ENCODE peak calls at places on chromosome 17, in four cellular contexts. G is A549, O is GM12878, Z is HepG2. C is an unnamed sample.

GRCh38 chr17:36937961-36938565 is 788 bp downstream of the LHX1 start:
- DNase-seq in G (no peak), O (no peak), Z (no peak), C (peak)

GRCh38 chr17:76714822-76715461 is 4.2 kb upstream of the MXRA7 start:
- DNase-seq in G (no peak), O (no peak), Z (no peak), C (peak)

GRCh38 chr17:28864991-28865849 is 10.4 kb downstream of the ERAL1 start:
- DNase-seq in G (no peak), O (no peak), Z (peak), C (no peak)

GRCh38 chr17:3946711-3947235 is 17.5 kb downstream of the ATP2A3 start:
- DNase-seq in G (no peak), O (no peak), Z (no peak), C (no peak)

GRCh38 chr17:82388223-82388921 is 16.8 kb downstream of the UTS2R start:
- DNase-seq in G (no peak), O (no peak), Z (peak), C (peak)

GRCh38 chr17:9074106-9074505 is 52.8 kb downstream of the NTN1 start:
- DNase-seq in G (no peak), O (no peak), Z (no peak), C (no peak)

GRCh38 chr17:36705651-36706436 is 104.5 kb downstream of the MRM1 start:
- DNase-seq in G (peak), O (no peak), Z (peak), C (peak)

GRCh38 chr17:81368623-81369022 is 26.6 kb upstream of the BAHCC1 start:
- DNase-seq in G (no peak), O (no peak), Z (no peak), C (no peak)

GRCh38 chr17:32826076-32826475 is 50.8 kb downstream of the MYO1D start:
- DNase-seq in G (no peak), O (no peak), Z (no peak), C (no peak)

GRCh38 chr17:17191346-17191792 is 14.8 kb downstream of the PLD6 start:
- DNase-seq in G (no peak), O (no peak), Z (no peak), C (no peak)

GRCh38 chr17:55450232-55450631 is 28.6 kb upstream of the MMD start:
- DNase-seq in G (no peak), O (no peak), Z (no peak), C (no peak)

GRCh38 chr17:56845934-56846333 is 12.0 kb downstream of the DGKE start:
- DNase-seq in G (no peak), O (no peak), Z (no peak), C (no peak)

GRCh38 chr17:31339906-31340661 is 18.7 kb upstream of the EVI2A start:
- DNase-seq in G (no peak), O (no peak), Z (no peak), C (no peak)

GRCh38 chr17:71004413-71004812 is 835.1 kb downstream of the KCNJ2 start:
- DNase-seq in G (no peak), O (no peak), Z (no peak), C (no peak)

GRCh38 chr17:45316271-45317112 is at the start of gene MAP3K14:
- DNase-seq in G (no peak), O (no peak), Z (peak), C (peak)

GRCh38 chr17:82772026-82772425 is 20.2 kb downstream of the TBCD start:
- DNase-seq in G (peak), O (no peak), Z (peak), C (no peak)

GRCh38 chr17:75695141-75695829 is 26.0 kb upstream of the ITGB4 start:
- DNase-seq in G (no peak), O (no peak), Z (no peak), C (no peak)

GRCh38 chr17:83122834-83123233 is 43.4 kb downstream of the METRNL start:
- DNase-seq in G (no peak), O (no peak), Z (no peak), C (no peak)

GRCh38 chr17:47199627-47200324 is 9.4 kb upstream of the MYL4 start:
- DNase-seq in G (no peak), O (no peak), Z (no peak), C (no peak)

GRCh38 chr17:50947844-50948514 is 81.8 kb upstream of the TOB1 start:
- DNase-seq in G (no peak), O (no peak), Z (no peak), C (peak)

GRCh38 chr17:43632231-43632630 is 29.5 kb downstream of the MEOX1 start:
- DNase-seq in G (no peak), O (no peak), Z (no peak), C (no peak)
- TF ChIP-seq SMC3 in G (no peak), O (no peak), Z (no peak), C (no peak)

DNA sequence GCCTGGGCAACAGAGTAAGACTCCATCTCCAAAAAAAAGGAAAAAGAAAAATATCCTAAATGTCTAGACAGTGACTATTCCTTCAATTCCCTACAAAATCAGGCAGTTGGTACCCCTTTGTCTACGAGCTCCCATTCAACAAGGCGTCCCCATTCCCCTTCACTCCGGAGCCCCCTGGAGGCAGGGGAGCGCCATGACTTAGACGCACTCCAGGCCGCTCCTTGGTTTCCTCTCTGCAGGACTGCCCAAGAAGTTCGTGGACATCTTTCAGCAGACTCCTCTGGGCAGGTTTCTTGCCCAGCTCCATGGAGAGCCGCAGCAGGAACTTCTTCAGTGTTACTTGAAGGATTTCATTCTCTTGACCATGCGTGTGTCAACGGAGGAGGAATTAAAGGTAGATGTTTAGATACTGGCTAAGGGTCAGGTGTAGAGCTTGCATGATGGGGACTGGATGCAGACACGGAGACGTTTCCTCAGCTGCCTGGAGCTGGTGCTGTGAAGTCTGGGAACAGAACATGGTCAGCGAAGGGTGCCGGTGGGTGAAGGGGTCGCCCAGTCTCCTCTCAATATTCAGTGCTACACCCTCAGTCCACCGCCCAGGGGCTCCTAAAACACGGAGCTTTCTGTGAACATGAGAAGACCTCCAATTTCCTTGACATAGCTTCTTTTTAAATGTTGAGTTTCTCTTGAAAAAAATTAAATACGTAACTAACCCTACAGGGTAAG is 53.3 kb upstream of the ENDOV start:
- DNase-seq in G (peak), O (no peak), Z (no peak), C (peak)
- TF ChIP-seq PBX3 in G (no peak), O (no peak), Z (no peak), C (no peak)

GRCh38 chr17:65222216-65222738 is 85.1 kb downstream of the RGS9 start:
- DNase-seq in G (no peak), O (no peak), Z (no peak), C (no peak)
- TF ChIP-seq SMC3 in G (no peak), O (no peak), Z (no peak), C (no peak)

DNA sequence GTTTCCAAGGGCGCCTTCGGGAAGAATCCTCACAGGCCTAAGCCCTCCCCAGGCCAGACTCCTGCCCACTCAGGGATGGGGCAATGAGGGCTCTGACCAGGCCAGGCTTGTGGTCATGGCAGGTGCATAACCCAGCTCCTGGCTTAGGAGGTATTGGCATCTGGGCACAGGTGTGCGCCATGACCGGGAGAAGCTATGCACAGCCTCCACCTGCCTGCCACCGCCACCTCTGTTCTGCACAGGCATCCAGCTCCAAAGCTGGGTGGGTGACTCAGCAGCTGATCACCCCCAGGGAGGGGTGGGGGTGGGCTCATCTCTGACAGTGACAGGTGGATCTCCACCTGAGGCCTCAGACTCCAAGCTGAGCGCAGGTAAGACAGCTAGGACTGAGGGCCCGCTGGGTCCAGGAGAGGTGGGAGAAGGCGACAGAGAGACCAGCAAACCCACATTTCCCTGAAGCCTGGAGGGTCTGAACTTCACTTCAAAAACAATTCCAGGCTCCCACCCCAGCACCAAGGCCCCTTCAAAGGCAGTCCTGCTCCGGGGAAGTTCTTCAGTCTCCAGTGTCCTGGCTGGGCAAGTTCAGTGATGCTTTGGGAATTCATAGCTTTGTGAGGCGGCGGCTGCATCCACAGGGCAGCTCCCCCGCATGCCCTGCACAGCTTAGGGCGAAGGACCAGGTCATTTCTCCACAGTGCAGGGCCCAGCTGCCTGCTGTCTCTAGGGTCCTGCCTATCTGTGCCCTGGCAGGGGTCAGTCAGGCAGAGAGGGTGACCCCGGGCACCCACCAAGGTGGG is 121.6 kb upstream of the SMURF2 start:
- DNase-seq in G (no peak), O (no peak), Z (no peak), C (no peak)
- TF ChIP-seq PBX3 in G (no peak), O (no peak), Z (no peak), C (no peak)